ENCODE peak calls at places on chromosomes 3 and 15, in five cellular contexts. One of them, this sample, is unnamed.

GRCh38 chr3:188090626-188091309 is 63.2 kb upstream of the LPP start:
- DNase-seq in GM12891: no peak
- DNase-seq in GM12878: no peak
- DNase-seq in H1: no peak
- DNase-seq in HepG2: no peak
- DNase-seq in this sample: no peak

GRCh38 chr3:11582123-11582968 is 61.4 kb downstream of the VGLL4 start:
- DNase-seq in HepG2: no peak
- DNase-seq in H1: no peak
- DNase-seq in GM12878: no peak
- DNase-seq in GM12891: no peak
- DNase-seq in this sample: no peak

GRCh38 chr3:78258798-78259197 is 1218.9 kb downstream of the ROBO2 start:
- DNase-seq in H1: no peak
- DNase-seq in HepG2: no peak
- DNase-seq in GM12878: no peak
- DNase-seq in GM12891: no peak
- DNase-seq in this sample: no peak

GRCh38 chr3:149151843-149152242 is 22.4 kb downstream of the HPS3 start:
- DNase-seq in GM12878: no peak
- DNase-seq in HepG2: no peak
- DNase-seq in H1: no peak
- DNase-seq in GM12891: no peak
- DNase-seq in this sample: no peak

GRCh38 chr3:171334465-171334811 is 125.8 kb downstream of the TNIK start:
- DNase-seq in GM12878: no peak
- DNase-seq in GM12891: no peak
- DNase-seq in HepG2: no peak
- DNase-seq in H1: no peak
- DNase-seq in this sample: no peak

GRCh38 chr3:188788621-188789081 is 383.1 kb upstream of the TPRG1 start:
- DNase-seq in GM12878: no peak
- DNase-seq in H1: no peak
- DNase-seq in GM12891: no peak
- DNase-seq in HepG2: no peak
- DNase-seq in this sample: no peak

GRCh38 chr15:78623786-78624497 is 3.1 kb upstream of the CHRNA3 start:
- DNase-seq in GM12878: no peak
- DNase-seq in GM12891: no peak
- DNase-seq in HepG2: no peak
- DNase-seq in H1: no peak
- DNase-seq in this sample: no peak

GRCh38 chr15:89164712-89165211 is 56.6 kb downstream of the RLBP1 start:
- DNase-seq in GM12891: no peak
- DNase-seq in H1: no peak
- DNase-seq in HepG2: peak; percentile 47
- DNase-seq in GM12878: no peak
- DNase-seq in this sample: no peak

GRCh38 chr3:158355623-158356588 is 215.1 kb upstream of the MLF1 start:
- DNase-seq in HepG2: no peak
- DNase-seq in GM12878: peak; percentile 17
- DNase-seq in GM12891: no peak
- DNase-seq in H1: no peak
- DNase-seq in this sample: no peak

GRCh38 chr3:195895900-195896360 is 12.4 kb downstream of the TNK2 start:
- DNase-seq in H1: no peak
- DNase-seq in GM12891: peak; percentile 67
- DNase-seq in HepG2: no peak
- DNase-seq in GM12878: no peak
- DNase-seq in this sample: peak; percentile 77

GRCh38 chr3:128783774-128784173 is 57.8 kb downstream of the RAB7A start:
- DNase-seq in GM12878: no peak
- DNase-seq in HepG2: no peak
- DNase-seq in H1: no peak
- DNase-seq in GM12891: no peak
- DNase-seq in this sample: no peak

GRCh38 chr3:128805771-128806170 is 73.6 kb upstream of the ACAD9 start:
- DNase-seq in H1: no peak
- DNase-seq in GM12878: no peak
- DNase-seq in HepG2: no peak
- DNase-seq in GM12891: no peak
- DNase-seq in this sample: no peak

GRCh38 chr3:36991923-36992805 is 767 bp downstream of the EPM2AIP1 start:
- DNase-seq in GM12878: no peak
- DNase-seq in H1: no peak
- DNase-seq in HepG2: peak; percentile 46
- DNase-seq in GM12891: no peak
- DNase-seq in this sample: no peak

GRCh38 chr3:36991147-36991546 is 1.8 kb downstream of the EPM2AIP1 start:
- DNase-seq in GM12891: no peak
- DNase-seq in GM12878: no peak
- DNase-seq in H1: no peak
- DNase-seq in HepG2: no peak
- DNase-seq in this sample: no peak

GRCh38 chr3:36992806-36993325 is at the start of gene EPM2AIP1:
- DNase-seq in GM12891: peak; percentile 77
- DNase-seq in HepG2: no peak
- DNase-seq in H1: peak; percentile 100
- DNase-seq in GM12878: no peak
- DNase-seq in this sample: peak; percentile 78

GRCh38 chr3:36989568-36989967 is 3.4 kb downstream of the EPM2AIP1 start:
- DNase-seq in GM12891: no peak
- DNase-seq in GM12878: no peak
- DNase-seq in H1: no peak
- DNase-seq in HepG2: no peak
- DNase-seq in this sample: no peak

GRCh38 chr3:36993326-36994283 is at the start of gene MLH1:
- DNase-seq in H1: peak; percentile 53
- DNase-seq in HepG2: peak; percentile 100
- DNase-seq in GM12891: peak; percentile 48
- DNase-seq in GM12878: peak; percentile 100
- DNase-seq in this sample: peak; percentile 56
- TF ChIP-seq POLR2A in H1: no peak
- TF ChIP-seq POLR2A in HepG2: peak; percentile 87
- TF ChIP-seq POLR2A in GM12891: peak; percentile 96
- TF ChIP-seq POLR2A in GM12878: peak; percentile 85
- TF ChIP-seq POLR2A in this sample: peak; percentile 94

GRCh38 chr15:74432968-74433591 is 678 bp downstream of the SEMA7A start:
- DNase-seq in GM12891: no peak
- DNase-seq in H1: no peak
- DNase-seq in HepG2: no peak
- DNase-seq in GM12878: no peak
- DNase-seq in this sample: no peak

GRCh38 chr15:74433592-74434259 is at the start of gene SEMA7A:
- DNase-seq in GM12891: peak; percentile 97
- DNase-seq in H1: peak; percentile 58
- DNase-seq in HepG2: peak; percentile 64
- DNase-seq in GM12878: peak; percentile 57
- DNase-seq in this sample: peak; percentile 98

GRCh38 chr15:74431645-74432044 is 2.1 kb downstream of the SEMA7A start:
- DNase-seq in GM12891: no peak
- DNase-seq in HepG2: no peak
- DNase-seq in H1: no peak
- DNase-seq in GM12878: no peak
- DNase-seq in this sample: no peak

GRCh38 chr15:74432271-74432967 is 1.3 kb downstream of the SEMA7A start:
- DNase-seq in H1: no peak
- DNase-seq in GM12891: no peak
- DNase-seq in GM12878: no peak
- DNase-seq in HepG2: no peak
- DNase-seq in this sample: no peak

DNA sequence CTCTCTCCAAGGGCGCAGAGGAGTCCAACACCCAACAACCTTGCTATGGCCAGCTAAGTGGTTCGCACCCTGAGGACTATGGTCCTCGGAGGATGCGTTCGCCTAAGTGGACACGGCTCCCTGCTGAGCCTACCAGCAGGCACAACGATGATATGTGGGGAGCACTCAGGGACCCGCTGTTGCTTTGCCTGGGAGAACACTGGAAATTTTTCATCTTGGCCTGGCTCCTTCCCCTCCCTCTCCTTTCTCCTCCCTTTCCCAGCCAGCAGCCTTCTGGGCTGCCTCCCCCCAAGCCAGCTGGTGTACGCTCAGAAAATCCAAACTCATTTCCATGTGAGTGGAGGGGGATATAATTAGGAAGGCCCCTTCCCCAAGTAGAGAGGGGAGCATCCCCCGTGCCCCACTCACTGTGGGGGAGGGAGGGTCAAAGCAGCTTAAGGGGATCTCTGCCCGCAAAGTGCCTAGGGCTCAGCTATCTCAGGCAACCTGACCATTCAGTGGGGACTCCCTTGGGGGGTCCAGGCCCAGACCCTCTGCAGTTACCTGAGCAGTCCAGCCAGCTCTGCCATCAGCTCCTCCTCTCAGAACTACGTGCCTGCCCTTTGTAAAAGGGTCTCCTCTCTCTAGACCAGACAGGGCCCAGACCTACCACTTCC is 630 bp upstream of the SEMA7A start:
- DNase-seq in GM12891: no peak
- DNase-seq in HepG2: no peak
- DNase-seq in GM12878: no peak
- DNase-seq in H1: no peak
- DNase-seq in this sample: no peak
- TF ChIP-seq TAF1 in GM12891: no peak
- TF ChIP-seq TAF1 in HepG2: no peak
- TF ChIP-seq TAF1 in GM12878: no peak
- TF ChIP-seq TAF1 in H1: no peak
- TF ChIP-seq TAF1 in this sample: no peak

DNA sequence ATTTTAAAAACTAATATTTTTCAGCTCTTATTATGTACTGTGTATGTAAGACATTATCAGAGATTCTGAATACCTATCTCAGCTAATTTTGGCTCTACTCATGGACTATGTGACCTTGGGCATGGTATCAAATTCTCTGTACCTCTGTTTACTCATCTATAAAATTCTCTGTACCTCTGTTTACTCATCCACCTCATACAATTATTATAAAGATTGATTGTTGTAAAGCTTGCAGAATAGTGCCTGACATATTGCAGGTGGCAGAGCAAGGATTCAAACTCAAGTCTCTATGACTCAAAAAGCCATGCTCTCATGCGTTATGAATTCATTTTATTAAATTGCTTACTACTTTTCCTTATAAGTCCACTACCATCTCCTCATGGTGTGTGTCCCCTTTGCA is 151.9 kb upstream of the ARL6 start:
- DNase-seq in HepG2: no peak
- DNase-seq in GM12878: no peak
- DNase-seq in GM12891: no peak
- DNase-seq in H1: no peak
- DNase-seq in this sample: no peak
- TF ChIP-seq POLR2A in HepG2: no peak
- TF ChIP-seq POLR2A in GM12878: no peak
- TF ChIP-seq POLR2A in GM12891: no peak
- TF ChIP-seq POLR2A in H1: no peak
- TF ChIP-seq POLR2A in this sample: no peak

GRCh38 chr15:40756938-40757337 is 1.9 kb upstream of the RMDN3 start:
- DNase-seq in GM12891: no peak
- DNase-seq in H1: no peak
- DNase-seq in HepG2: no peak
- DNase-seq in GM12878: no peak
- DNase-seq in this sample: no peak
- TF ChIP-seq TAF1 in GM12891: no peak
- TF ChIP-seq TAF1 in H1: no peak
- TF ChIP-seq TAF1 in HepG2: no peak
- TF ChIP-seq TAF1 in GM12878: no peak
- TF ChIP-seq TAF1 in this sample: no peak